ENCODE peak calls at places on chromosomes 2 and 18, in eight cellular contexts. Q is kidney, G is sigmoid colon, R is bronchial epithelial cell, U is Panc1, T is SK-N-SH, A is cardiac muscle cell, S is BE2C. C is an unnamed sample.

GRCh38 chr2:174666786-174667369 is 69.3 kb upstream of the WIPF1 start:
- DNase-seq in Q (peak; percentile 41), G (no peak), R (no peak), U (no peak), T (no peak), A (no peak), S (no peak), C (no peak)

GRCh38 chr18:48319796-48320638 is 89.2 kb downstream of the ZBTB7C start:
- DNase-seq in Q (peak; percentile 27), G (no peak), R (peak; percentile 45), U (no peak), T (peak; percentile 30), A (no peak), S (no peak), C (no peak)

GRCh38 chr2:236554629-236555282 is 14.9 kb upstream of the ACKR3 start:
- DNase-seq in Q (no peak), G (no peak), R (no peak), U (no peak), T (no peak), A (no peak), S (no peak), C (no peak)

GRCh38 chr2:140473851-140474250 is 1657.0 kb downstream of the LRP1B start:
- DNase-seq in Q (no peak), G (no peak), R (peak; percentile 19), U (no peak), T (no peak), A (no peak), S (no peak), C (no peak)

GRCh38 chr2:238423561-238424312 is 3.0 kb upstream of the ASB1 start:
- DNase-seq in Q (no peak), G (no peak), R (no peak), U (no peak), T (no peak), A (no peak), S (no peak), C (no peak)

GRCh38 chr18:77544792-77545191 is 295.1 kb downstream of the GALR1 start:
- DNase-seq in Q (no peak), G (no peak), R (no peak), U (no peak), T (no peak), A (no peak), S (no peak), C (no peak)

GRCh38 chr18:28065031-28065792 is 111.7 kb downstream of the CDH2 start:
- DNase-seq in Q (no peak), G (no peak), R (peak; percentile 86), U (no peak), T (no peak), A (peak; percentile 50), S (no peak), C (no peak)

GRCh38 chr2:75416420-75417342 is 144.1 kb downstream of the EVA1A start:
- DNase-seq in Q (no peak), G (no peak), R (no peak), U (no peak), T (no peak), A (no peak), S (no peak), C (no peak)

GRCh38 chr2:54859997-54860701 is 136.7 kb downstream of the EML6 start:
- DNase-seq in Q (no peak), G (no peak), R (no peak), U (no peak), T (no peak), A (no peak), S (no peak), C (no peak)

GRCh38 chr2:42041377-42042127 is 6.3 kb upstream of the PKDCC start:
- DNase-seq in Q (no peak), G (no peak), R (no peak), U (no peak), T (no peak), A (no peak), S (no peak), C (no peak)

GRCh38 chr2:19955544-19956422 is 34.1 kb downstream of the WDR35 start:
- DNase-seq in Q (no peak), G (no peak), R (peak; percentile 71), U (peak; percentile 24), T (peak; percentile 81), A (peak; percentile 81), S (peak; percentile 71), C (peak; percentile 55)

GRCh38 chr2:162403884-162404283 is 60.0 kb downstream of the GCA start:
- DNase-seq in Q (no peak), G (no peak), R (peak; percentile 86), U (no peak), T (no peak), A (no peak), S (no peak), C (no peak)

GRCh38 chr2:60836491-60836890 is 44.9 kb upstream of the REL start:
- DNase-seq in Q (no peak), G (peak; percentile 18), R (no peak), U (no peak), T (no peak), A (no peak), S (no peak), C (no peak)

GRCh38 chr2:144170172-144170571 is 349.7 kb downstream of the ZEB2 start:
- DNase-seq in Q (no peak), G (no peak), R (no peak), U (no peak), T (no peak), A (peak; percentile 7), S (no peak), C (no peak)

GRCh38 chr2:26193578-26194231 is 20.8 kb downstream of the GAREM2 start:
- DNase-seq in Q (no peak), G (peak; percentile 40), R (no peak), U (no peak), T (no peak), A (no peak), S (no peak), C (no peak)

GRCh38 chr2:26195006-26195961 is 22.4 kb downstream of the GAREM2 start:
- DNase-seq in Q (no peak), G (no peak), R (no peak), U (no peak), T (no peak), A (peak; percentile 68), S (no peak), C (no peak)

GRCh38 chr2:26197516-26197915 is 24.6 kb downstream of the GAREM2 start:
- DNase-seq in Q (no peak), G (no peak), R (no peak), U (no peak), T (no peak), A (no peak), S (no peak), C (no peak)

GRCh38 chr2:26191316-26192159 is 18.6 kb downstream of the GAREM2 start:
- DNase-seq in Q (no peak), G (peak; percentile 62), R (no peak), U (no peak), T (peak; percentile 16), A (no peak), S (no peak), C (no peak)

DNA sequence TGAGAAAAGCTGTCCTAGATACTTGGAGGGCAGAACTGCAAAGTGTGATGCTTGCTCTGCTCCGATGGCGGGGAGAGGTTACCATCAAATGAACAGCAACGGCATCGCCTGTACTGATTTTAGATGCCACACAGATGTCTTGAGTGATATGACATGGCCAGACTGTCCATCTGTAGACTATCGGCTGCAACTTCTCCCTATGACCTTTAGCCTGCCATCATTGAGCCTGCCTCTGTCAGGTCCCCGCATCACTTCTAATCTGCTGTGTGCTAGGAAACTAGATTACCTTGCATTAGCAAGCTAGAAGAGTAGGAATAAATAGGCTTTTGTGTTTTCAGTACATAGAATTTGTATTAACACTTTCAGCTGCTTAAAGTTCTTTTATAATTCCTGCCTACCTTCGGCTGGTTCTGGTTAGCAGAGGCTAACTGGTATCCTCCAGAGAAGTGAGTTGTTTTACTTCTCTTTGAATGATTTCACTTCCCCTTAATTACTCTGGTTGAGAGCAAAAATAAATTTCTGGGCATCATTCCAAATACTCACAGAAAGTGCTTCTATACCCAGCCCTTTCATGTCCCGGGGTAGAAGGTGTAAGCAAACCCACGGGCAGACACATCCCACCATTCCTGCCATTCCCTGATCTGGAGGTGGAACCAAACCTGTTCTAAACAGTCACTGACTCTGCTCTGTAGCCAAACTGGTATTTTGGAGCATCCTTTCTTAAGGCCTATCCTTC is 24.0 kb downstream of the GAREM2 start:
- DNase-seq in Q (no peak), G (no peak), R (no peak), U (no peak), T (no peak), A (no peak), S (no peak), C (no peak)
- H3K36me3 ChIP-seq in Q (peaks cover 77% of the 10 kb centered on the region), G (peaks cover 30% of the 10 kb centered on the region), R (peaks cover 43% of the 10 kb centered on the region), U (peaks cover 37% of the 10 kb centered on the region), T (peaks cover 77% of the 10 kb centered on the region), A (peaks cover 42% of the 10 kb centered on the region), S (peaks cover 83% of the 10 kb centered on the region), C (peaks cover 99% of the 10 kb centered on the region)

DNA sequence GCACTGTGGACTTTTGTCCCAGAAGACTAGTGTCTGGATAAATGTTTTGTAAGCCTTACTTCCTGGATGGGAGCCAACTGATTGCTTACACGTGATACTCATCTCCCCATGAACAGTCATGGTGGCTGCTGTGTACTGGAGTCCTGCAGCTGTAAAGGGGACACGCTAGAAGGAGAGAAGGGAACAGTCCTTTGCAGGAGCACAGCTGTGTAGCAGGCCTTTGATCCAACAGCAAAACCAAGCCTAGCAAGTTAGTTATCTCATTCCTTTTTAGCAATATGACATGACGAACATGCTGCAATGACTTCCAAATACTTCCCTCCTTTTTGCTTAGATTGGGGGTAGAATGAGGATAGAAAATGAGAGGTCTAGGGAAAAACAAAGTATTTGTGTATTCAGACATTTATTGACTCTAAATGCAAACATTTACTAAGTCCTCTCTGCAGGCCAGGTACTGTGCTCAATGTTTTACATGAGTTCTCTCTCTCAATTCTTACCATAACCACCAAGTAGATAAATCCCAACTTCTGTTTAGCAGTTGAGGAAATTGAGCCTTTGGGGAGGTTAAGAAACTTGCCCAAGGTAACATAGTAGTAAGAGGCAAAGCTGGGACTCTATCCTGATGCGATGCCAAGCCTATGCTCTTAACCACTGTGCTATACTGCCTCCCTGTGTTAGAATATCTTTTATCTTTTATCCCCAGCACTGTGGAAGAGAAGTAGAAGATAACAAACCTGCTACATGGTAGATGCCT is 55.4 kb upstream of the CD28 start:
- DNase-seq in Q (no peak), G (peak; percentile 67), R (peak; percentile 73), U (peak; percentile 57), T (peak; percentile 76), A (no peak), S (peak; percentile 74), C (no peak)
- TF ChIP-seq CTCF in Q (peak; percentile 53), G (peak; percentile 22), R (peak; percentile 45), U (no peak), T (peak; percentile 53), A (peak; percentile 34), S (peak; percentile 47), C (peak; percentile 51)

GRCh38 chr2:120892967-120893667 is 157.4 kb downstream of the GLI2 start:
- DNase-seq in Q (no peak), G (no peak), R (no peak), U (no peak), T (no peak), A (peak; percentile 74), S (no peak), C (no peak)
- H3K4me3 ChIP-seq in Q (no peak overlapping the region), G (no peak overlapping the region), R (no peak overlapping the region), U (no peak overlapping the region), T (no peak overlapping the region), A (no peak overlapping the region), S (no peak overlapping the region), C (no peak overlapping the region)

DNA sequence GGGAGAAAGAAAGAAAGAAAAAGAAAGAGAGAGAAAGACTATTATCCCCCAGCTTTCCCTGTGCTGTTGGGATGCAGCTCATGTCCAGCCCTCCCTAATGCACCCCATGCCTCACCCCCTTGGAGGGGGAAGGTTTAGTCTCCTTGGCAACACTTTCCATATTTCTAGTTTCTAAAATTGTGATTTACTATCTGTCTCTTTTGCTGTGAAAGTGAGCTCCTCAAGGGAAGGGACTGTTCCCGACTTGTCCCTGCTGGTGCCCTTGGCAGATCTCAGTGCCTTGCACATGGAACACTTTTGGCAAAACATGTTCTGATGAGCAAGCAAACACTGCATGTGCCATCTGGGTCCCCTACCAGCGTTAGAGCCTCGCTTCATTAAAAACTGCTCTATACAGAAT is 11.7 kb upstream of the NAPG start:
- DNase-seq in Q (no peak), G (no peak), R (no peak), U (no peak), T (no peak), A (no peak), S (no peak), C (no peak)
- H3K36me3 ChIP-seq in Q (no peaks in the 10 kb centered on the region), G (no peaks in the 10 kb centered on the region), R (no peaks in the 10 kb centered on the region), U (no peaks in the 10 kb centered on the region), T (no peaks in the 10 kb centered on the region), A (no peaks in the 10 kb centered on the region), S (no peaks in the 10 kb centered on the region), C (no peaks in the 10 kb centered on the region)